ENCODE peak calls at places on chromosomes 3 and 15, in four cellular contexts. One of them, this sample, is unnamed. For H3K27me3, the result is how much of the 10 kb centered on the place peaks cover.

GRCh38 chr3:149706905-149707304 is 45.4 kb downstream of the COMMD2 start:
- DNase-seq in ascending aorta: no peak
- DNase-seq in IMR-90: peak
- DNase-seq in body of pancreas: no peak
- DNase-seq in this sample: no peak

GRCh38 chr15:34621675-34622074 is 38.2 kb upstream of the GOLGA8B start:
- DNase-seq in ascending aorta: no peak
- DNase-seq in body of pancreas: no peak
- DNase-seq in IMR-90: peak
- DNase-seq in this sample: no peak

GRCh38 chr15:67156426-67156825 is 91.0 kb downstream of the SMAD3 start:
- DNase-seq in IMR-90: no peak
- DNase-seq in body of pancreas: no peak
- DNase-seq in ascending aorta: no peak
- DNase-seq in this sample: no peak

GRCh38 chr3:120302361-120302760 is 17.3 kb upstream of the GPR156 start:
- DNase-seq in ascending aorta: no peak
- DNase-seq in IMR-90: peak
- DNase-seq in body of pancreas: no peak
- DNase-seq in this sample: no peak

GRCh38 chr3:185042357-185042756 is 110.5 kb downstream of the C3orf70 start:
- DNase-seq in IMR-90: no peak
- DNase-seq in body of pancreas: no peak
- DNase-seq in ascending aorta: no peak
- DNase-seq in this sample: no peak

GRCh38 chr15:59300618-59301139 is 72.0 kb downstream of the MYO1E start:
- DNase-seq in body of pancreas: peak
- DNase-seq in ascending aorta: peak
- DNase-seq in IMR-90: no peak
- DNase-seq in this sample: no peak

GRCh38 chr15:92907229-92907628 is 7.1 kb downstream of the CHD2 start:
- DNase-seq in ascending aorta: no peak
- DNase-seq in IMR-90: no peak
- DNase-seq in body of pancreas: no peak
- DNase-seq in this sample: no peak

GRCh38 chr3:30538787-30539186 is 67.6 kb upstream of the TGFBR2 start:
- DNase-seq in ascending aorta: no peak
- DNase-seq in body of pancreas: no peak
- DNase-seq in IMR-90: peak
- DNase-seq in this sample: no peak

GRCh38 chr3:113571360-113571759 is 39.0 kb downstream of the SIDT1 start:
- DNase-seq in ascending aorta: no peak
- DNase-seq in body of pancreas: no peak
- DNase-seq in IMR-90: no peak
- DNase-seq in this sample: no peak

GRCh38 chr3:42674151-42674550 is 11.2 kb upstream of the KLHL40 start:
- DNase-seq in body of pancreas: no peak
- DNase-seq in IMR-90: no peak
- DNase-seq in ascending aorta: no peak
- DNase-seq in this sample: no peak

GRCh38 chr3:181623924-181624694 is 87.6 kb upstream of the SOX2 start:
- DNase-seq in body of pancreas: no peak
- DNase-seq in IMR-90: no peak
- DNase-seq in ascending aorta: no peak
- DNase-seq in this sample: no peak

GRCh38 chr15:29518442-29518841 is 248.8 kb upstream of the NSMCE3 start:
- DNase-seq in body of pancreas: peak
- DNase-seq in IMR-90: no peak
- DNase-seq in ascending aorta: no peak
- DNase-seq in this sample: no peak

GRCh38 chr3:126912027-126912422 is 70.9 kb upstream of the PLXNA1 start:
- DNase-seq in ascending aorta: no peak
- DNase-seq in IMR-90: no peak
- DNase-seq in body of pancreas: no peak
- DNase-seq in this sample: no peak

GRCh38 chr3:119258915-119259314 is 18.2 kb upstream of the B4GALT4 start:
- DNase-seq in ascending aorta: no peak
- DNase-seq in IMR-90: no peak
- DNase-seq in body of pancreas: no peak
- DNase-seq in this sample: no peak

GRCh38 chr3:189368384-189368783 is 196.6 kb downstream of the TPRG1 start:
- DNase-seq in IMR-90: no peak
- DNase-seq in ascending aorta: no peak
- DNase-seq in body of pancreas: no peak
- DNase-seq in this sample: no peak

GRCh38 chr15:26129852-26130251 is 266.7 kb upstream of the ATP10A start:
- DNase-seq in ascending aorta: no peak
- DNase-seq in IMR-90: no peak
- DNase-seq in body of pancreas: no peak
- DNase-seq in this sample: no peak

GRCh38 chr3:172355836-172356235 is 92.4 kb downstream of the GHSR start:
- DNase-seq in ascending aorta: no peak
- DNase-seq in IMR-90: peak
- DNase-seq in body of pancreas: no peak
- DNase-seq in this sample: no peak

GRCh38 chr15:68712886-68713285 is 107.8 kb downstream of the ANP32A start:
- DNase-seq in ascending aorta: no peak
- DNase-seq in IMR-90: no peak
- DNase-seq in body of pancreas: no peak
- DNase-seq in this sample: no peak

GRCh38 chr15:89325039-89325803 is 9.4 kb downstream of the POLG start:
- DNase-seq in IMR-90: no peak
- DNase-seq in ascending aorta: no peak
- DNase-seq in body of pancreas: no peak
- DNase-seq in this sample: no peak

GRCh38 chr15:42921049-42921731 is 612 bp upstream of the TTBK2 start:
- DNase-seq in IMR-90: peak
- DNase-seq in body of pancreas: peak
- DNase-seq in ascending aorta: peak
- DNase-seq in this sample: no peak

GRCh38 chr15:65869127-65869953 is at the start of gene RAB11A:
- DNase-seq in body of pancreas: peak
- DNase-seq in IMR-90: peak
- DNase-seq in ascending aorta: peak
- DNase-seq in this sample: peak

GRCh38 chr15:41443275-41443674 is 26.4 kb downstream of the RTF1 start:
- DNase-seq in ascending aorta: no peak
- DNase-seq in IMR-90: no peak
- DNase-seq in body of pancreas: no peak
- DNase-seq in this sample: no peak

GRCh38 chr3:153958635-153959320 is 162.4 kb upstream of the ARHGEF26 start:
- DNase-seq in ascending aorta: no peak
- DNase-seq in IMR-90: no peak
- DNase-seq in body of pancreas: no peak
- DNase-seq in this sample: no peak

GRCh38 chr15:98760112-98760826 is 111.9 kb downstream of the IGF1R start:
- DNase-seq in ascending aorta: no peak
- DNase-seq in IMR-90: no peak
- DNase-seq in body of pancreas: no peak
- DNase-seq in this sample: no peak

GRCh38 chr3:172542999-172543398 is 19.8 kb upstream of the TNFSF10 start:
- DNase-seq in body of pancreas: no peak
- DNase-seq in ascending aorta: no peak
- DNase-seq in IMR-90: no peak
- DNase-seq in this sample: no peak

GRCh38 chr3:87260270-87260669 is 16.1 kb downstream of the POU1F1 start:
- DNase-seq in IMR-90: peak
- DNase-seq in ascending aorta: no peak
- DNase-seq in body of pancreas: peak
- DNase-seq in this sample: peak

GRCh38 chr15:101440846-101441590 is 48.5 kb downstream of the PCSK6 start:
- DNase-seq in IMR-90: no peak
- DNase-seq in ascending aorta: no peak
- DNase-seq in body of pancreas: no peak
- DNase-seq in this sample: no peak

GRCh38 chr3:90092994-90093393 is 985.6 kb downstream of the EPHA3 start:
- DNase-seq in IMR-90: peak
- DNase-seq in body of pancreas: no peak
- DNase-seq in ascending aorta: no peak
- DNase-seq in this sample: no peak

GRCh38 chr3:131091768-131092167 is 65.1 kb downstream of the NEK11 start:
- DNase-seq in IMR-90: peak
- DNase-seq in ascending aorta: no peak
- DNase-seq in body of pancreas: no peak
- DNase-seq in this sample: peak

GRCh38 chr3:151087648-151088047 is 2.2 kb downstream of the MED12L start:
- DNase-seq in ascending aorta: no peak
- DNase-seq in IMR-90: no peak
- DNase-seq in body of pancreas: no peak
- DNase-seq in this sample: no peak

GRCh38 chr3:49924683-49925082 is 4.9 kb downstream of the MON1A start:
- DNase-seq in IMR-90: peak
- DNase-seq in body of pancreas: no peak
- DNase-seq in ascending aorta: no peak
- DNase-seq in this sample: no peak

DNA sequence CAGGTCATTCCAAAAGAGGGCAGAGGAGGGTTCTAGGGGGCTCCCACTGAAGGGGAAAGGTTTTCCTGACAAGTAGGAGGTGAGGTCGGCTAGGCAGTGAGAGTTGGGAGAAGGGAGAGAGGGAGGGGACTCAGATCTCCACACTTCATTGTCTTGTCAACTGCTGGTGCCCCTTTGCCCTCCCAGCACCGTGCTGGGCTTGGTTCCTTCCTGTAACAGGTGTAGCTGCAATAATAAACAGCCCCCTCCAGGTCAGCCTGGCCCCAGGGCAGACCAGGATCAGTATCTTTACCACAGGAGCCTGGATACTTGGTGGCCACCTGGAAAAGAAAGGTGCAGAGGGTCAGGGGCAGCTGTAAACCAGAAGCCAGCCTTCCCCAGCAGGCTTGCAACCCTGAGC is 2.9 kb upstream of the KCTD6 start:
- DNase-seq in body of pancreas: no peak
- DNase-seq in ascending aorta: no peak
- DNase-seq in IMR-90: no peak
- DNase-seq in this sample: no peak
- H3K27me3 ChIP-seq in body of pancreas: under half
- H3K27me3 ChIP-seq in ascending aorta: under half
- H3K27me3 ChIP-seq in IMR-90: under half
- H3K27me3 ChIP-seq in this sample: under half

GRCh38 chr3:123083446-123084124 is 16.8 kb downstream of the PDIA5 start:
- DNase-seq in body of pancreas: no peak
- DNase-seq in IMR-90: no peak
- DNase-seq in ascending aorta: no peak
- DNase-seq in this sample: no peak

GRCh38 chr3:123086110-123086642 is 19.4 kb downstream of the PDIA5 start:
- DNase-seq in body of pancreas: no peak
- DNase-seq in IMR-90: peak
- DNase-seq in ascending aorta: no peak
- DNase-seq in this sample: no peak

GRCh38 chr3:123084192-123084591 is 17.4 kb downstream of the PDIA5 start:
- DNase-seq in body of pancreas: no peak
- DNase-seq in IMR-90: no peak
- DNase-seq in ascending aorta: no peak
- DNase-seq in this sample: no peak

GRCh38 chr3:123085293-123085949 is 18.6 kb downstream of the PDIA5 start:
- DNase-seq in ascending aorta: no peak
- DNase-seq in body of pancreas: no peak
- DNase-seq in IMR-90: no peak
- DNase-seq in this sample: peak

GRCh38 chr3:123084738-123085237 is 18.0 kb downstream of the PDIA5 start:
- DNase-seq in IMR-90: peak
- DNase-seq in body of pancreas: no peak
- DNase-seq in ascending aorta: peak
- DNase-seq in this sample: no peak
- TF ChIP-seq CTCF in IMR-90: no peak
- TF ChIP-seq CTCF in body of pancreas: no peak
- TF ChIP-seq CTCF in ascending aorta: no peak
- TF ChIP-seq CTCF in this sample: no peak

DNA sequence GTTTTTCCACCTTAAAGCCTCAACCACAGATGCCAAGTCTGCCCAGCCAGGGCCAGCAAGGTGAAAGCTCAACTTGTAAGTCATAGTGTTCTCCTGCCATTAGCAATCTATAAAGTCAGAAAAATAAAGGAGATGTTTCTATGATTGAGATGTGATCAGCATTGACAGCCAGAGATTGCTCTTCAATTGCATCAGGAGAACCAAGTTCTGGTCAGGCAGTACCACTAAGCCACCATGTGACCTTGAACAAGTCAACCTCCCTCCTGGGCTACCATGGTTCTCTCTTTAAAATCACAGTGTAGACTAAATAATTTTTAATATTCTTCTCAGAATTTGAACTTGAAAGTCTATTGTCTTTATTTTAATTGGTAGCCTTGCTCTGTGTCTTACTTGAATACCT is 220.3 kb upstream of the HES1 start:
- DNase-seq in IMR-90: no peak
- DNase-seq in ascending aorta: no peak
- DNase-seq in body of pancreas: no peak
- DNase-seq in this sample: peak
- H3K27me3 ChIP-seq in IMR-90: under half
- H3K27me3 ChIP-seq in ascending aorta: under half
- H3K27me3 ChIP-seq in body of pancreas: under half
- H3K27me3 ChIP-seq in this sample: under half

DNA sequence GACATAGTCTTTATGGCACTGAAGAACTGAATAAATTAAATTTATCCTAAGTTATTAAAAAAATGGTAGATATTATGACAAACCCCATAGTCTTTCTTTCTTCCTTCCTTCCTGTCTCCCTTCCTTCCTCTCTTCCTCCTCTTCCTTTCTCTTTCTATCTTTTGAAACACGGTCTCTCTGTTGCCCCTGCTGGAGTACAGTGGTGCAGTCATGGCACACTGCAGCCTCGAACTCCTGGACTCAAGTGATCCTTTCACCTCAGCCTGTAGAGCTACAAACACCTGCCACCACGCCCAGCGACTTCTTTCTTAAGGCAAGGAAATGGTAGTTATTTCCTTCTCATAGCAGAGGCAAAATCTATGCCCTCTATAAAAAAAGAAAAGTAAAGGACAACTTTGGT is 354.6 kb downstream of the GAP43 start:
- DNase-seq in ascending aorta: no peak
- DNase-seq in IMR-90: no peak
- DNase-seq in body of pancreas: no peak
- DNase-seq in this sample: no peak
- TF ChIP-seq CTCF in ascending aorta: no peak
- TF ChIP-seq CTCF in IMR-90: no peak
- TF ChIP-seq CTCF in body of pancreas: no peak
- TF ChIP-seq CTCF in this sample: no peak

DNA sequence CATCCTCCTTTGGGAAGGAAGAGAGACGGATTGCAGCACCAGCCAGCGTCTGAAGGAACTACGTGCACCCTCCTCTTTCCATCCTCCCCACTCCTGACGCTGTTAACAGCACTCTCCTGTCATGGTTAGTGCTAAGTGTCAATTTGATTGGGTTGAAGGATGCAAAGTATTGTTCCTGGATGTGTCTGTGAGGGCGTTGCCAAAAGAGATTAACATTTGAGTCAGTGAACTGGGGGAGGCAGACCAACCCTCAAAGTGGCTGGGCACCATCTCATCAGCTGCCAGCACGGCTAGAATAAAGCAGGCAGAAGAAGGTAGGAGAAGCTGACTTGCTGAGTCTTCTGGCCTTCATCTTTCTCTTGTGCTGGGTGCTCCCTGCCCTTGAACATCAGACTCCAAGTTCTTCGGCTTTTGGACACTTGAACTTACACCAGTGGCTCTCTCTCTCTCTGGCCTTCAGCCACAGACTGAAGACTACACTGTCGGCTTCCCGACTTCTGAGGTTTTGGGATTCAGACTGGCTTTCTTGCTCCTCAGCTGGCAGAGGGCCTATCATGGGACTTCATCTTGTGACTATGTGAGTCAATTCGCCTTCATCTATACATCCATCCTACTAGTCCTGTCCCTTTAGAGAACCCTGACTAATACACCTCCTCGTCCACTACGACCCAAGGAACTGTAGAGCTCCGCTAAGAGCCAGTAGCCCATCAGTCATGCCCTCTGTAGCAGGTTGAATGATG is 128.2 kb upstream of the HES1 start:
- DNase-seq in IMR-90: no peak
- DNase-seq in ascending aorta: no peak
- DNase-seq in body of pancreas: no peak
- DNase-seq in this sample: no peak
- H3K27me3 ChIP-seq in IMR-90: under half
- H3K27me3 ChIP-seq in ascending aorta: under half
- H3K27me3 ChIP-seq in body of pancreas: under half
- H3K27me3 ChIP-seq in this sample: under half